ENCODE peak calls at places on chromosomes 6 and 20, in six cellular contexts. T is CD4-positive, alpha-beta T cell; J is PC-3; F is progenitor cell of endocrine pancreas; B is transverse colon; E is HFF-Myc. S is an unnamed sample.

GRCh38 chr20:33490023-33490933 is at the start of gene CBFA2T2:
- DNase-seq in E (no peak), F (no peak), B (peak), J (peak), T (no peak), S (no peak)

GRCh38 chr20:35618372-35619131 is 2.9 kb downstream of the SPAG4 start:
- DNase-seq in E (no peak), B (no peak), T (no peak), J (peak), F (no peak), S (no peak)

GRCh38 chr6:44059359-44060342 is 67.6 kb downstream of the MRPL14 start:
- DNase-seq in E (no peak), F (no peak), J (peak), T (no peak), B (no peak), S (no peak)

GRCh38 chr20:48644286-48644828 is 183.4 kb downstream of the PREX1 start:
- DNase-seq in F (no peak), E (no peak), J (no peak), B (no peak), T (no peak), S (no peak)

GRCh38 chr6:125157280-125157679 is 3.7 kb downstream of the TPD52L1 start:
- DNase-seq in E (no peak), T (no peak), B (no peak), F (no peak), J (no peak), S (no peak)

GRCh38 chr6:33431880-33432541 is 12.1 kb downstream of the SYNGAP1 start:
- DNase-seq in F (no peak), J (no peak), B (no peak), T (no peak), E (no peak), S (no peak)

GRCh38 chr6:117110737-117111136 is 154.6 kb upstream of the VGLL2 start:
- DNase-seq in B (no peak), T (no peak), J (no peak), E (no peak), F (no peak), S (no peak)

GRCh38 chr6:56864171-56864616 is 90.7 kb upstream of the BEND6 start:
- DNase-seq in J (peak), F (no peak), B (no peak), T (no peak), E (no peak), S (no peak)

GRCh38 chr6:708237-708598 is 15.3 kb upstream of the EXOC2 start:
- DNase-seq in E (no peak), T (no peak), B (no peak), J (no peak), F (no peak), S (no peak)

GRCh38 chr6:143674466-143675114 is 3.2 kb upstream of the PHACTR2 start:
- DNase-seq in E (peak), T (no peak), J (no peak), F (no peak), B (no peak), S (no peak)

GRCh38 chr6:84652356-84653026 is 111.9 kb downstream of the TBX18 start:
- DNase-seq in F (no peak), B (no peak), T (no peak), J (peak), E (peak), S (no peak)

GRCh38 chr20:51960004-51960403 is 157.7 kb upstream of the SALL4 start:
- DNase-seq in J (no peak), F (no peak), T (no peak), B (no peak), E (no peak), S (no peak)

GRCh38 chr20:47024461-47024937 is 129.9 kb downstream of the EYA2 start:
- DNase-seq in J (no peak), B (no peak), F (no peak), E (no peak), T (no peak), S (no peak)

GRCh38 chr6:20146291-20146690 is 66.0 kb downstream of the MBOAT1 start:
- DNase-seq in F (no peak), T (no peak), J (no peak), E (no peak), B (no peak), S (no peak)

GRCh38 chr6:105291525-105291924 is 111.4 kb downstream of the PREP start:
- DNase-seq in T (no peak), E (no peak), F (no peak), B (no peak), J (no peak), S (no peak)

GRCh38 chr20:34401741-34402455 is 38.8 kb downstream of the ITCH start:
- DNase-seq in E (no peak), J (no peak), T (no peak), F (no peak), B (no peak), S (no peak)

GRCh38 chr6:32085759-32086458 is 23.2 kb downstream of the TNXB start:
- DNase-seq in F (no peak), E (no peak), J (no peak), B (no peak), T (no peak), S (no peak)
- TF ChIP-seq CTCF in F (no peak), E (no peak), J (no peak), B (no peak), T (no peak), S (no peak)

GRCh38 chr6:137870744-137871247 is 3.7 kb downstream of the TNFAIP3 start:
- DNase-seq in B (no peak), F (no peak), T (no peak), E (no peak), J (no peak), S (no peak)
- TF ChIP-seq CTCF in B (no peak), F (no peak), T (no peak), E (no peak), J (no peak), S (no peak)

GRCh38 chr6:52577022-52577777 is at the start of gene TRAM2:
- DNase-seq in J (peak), E (no peak), T (peak), F (peak), B (peak), S (peak)
- TF ChIP-seq CTCF in J (peak), E (no peak), T (no peak), F (no peak), B (no peak), S (no peak)

GRCh38 chr6:35972471-35972985 is 51.6 kb upstream of the SRPK1 start:
- DNase-seq in B (no peak), F (no peak), J (no peak), T (no peak), E (no peak), S (no peak)
- TF ChIP-seq CTCF in B (no peak), F (peak), J (no peak), T (no peak), E (no peak), S (no peak)

DNA sequence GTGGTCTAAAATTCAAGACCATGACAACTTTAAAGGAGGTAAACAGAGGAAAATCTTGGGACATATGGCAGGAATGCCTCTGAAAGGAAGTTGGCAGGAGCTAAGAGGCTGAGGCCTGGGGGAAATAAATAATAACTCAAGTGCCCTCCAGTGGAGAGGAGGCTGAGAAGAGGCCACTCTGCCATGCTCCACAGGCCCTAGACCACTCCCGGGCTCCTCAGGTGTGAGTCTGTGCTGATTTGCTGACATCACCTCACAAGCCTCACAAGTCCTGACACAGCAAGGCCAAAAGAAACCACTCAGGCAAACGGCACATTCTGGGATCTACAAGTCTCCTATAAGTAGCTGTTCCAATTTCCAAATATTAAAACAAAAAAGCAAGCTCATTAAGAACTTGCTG is 91.0 kb upstream of the RIPOR2 start:
- DNase-seq in J (no peak), F (no peak), E (no peak), T (no peak), B (no peak), S (no peak)
- TF ChIP-seq CTCF in J (peak), F (no peak), E (no peak), T (no peak), B (no peak), S (no peak)

DNA sequence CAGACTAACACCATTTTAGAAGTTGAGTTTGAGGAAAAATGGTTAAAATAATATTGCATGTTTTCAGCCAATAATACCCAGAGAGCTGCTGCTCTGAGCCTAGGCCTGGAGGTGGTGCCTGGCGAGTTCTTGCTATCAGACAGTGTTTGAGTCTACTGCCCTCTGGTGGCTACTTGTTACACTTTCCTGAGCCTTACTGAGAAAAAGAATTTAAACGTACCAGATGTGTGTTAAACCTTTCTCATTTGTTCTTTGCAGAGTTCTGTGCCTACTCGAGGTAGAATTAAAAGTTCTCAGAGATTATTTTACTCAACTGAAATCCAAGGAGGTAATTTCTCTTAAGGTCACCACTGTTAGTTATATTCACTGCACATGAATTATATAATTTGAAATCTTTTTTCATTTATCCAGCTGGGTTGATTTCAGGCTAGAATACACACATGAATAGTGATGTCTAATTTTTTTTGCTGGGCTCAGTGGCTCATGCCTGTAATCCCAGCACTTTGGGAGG is 38.2 kb downstream of the SHLD1 start:
- DNase-seq in B (peak), J (peak), E (peak), F (peak), T (peak), S (peak)
- TF ChIP-seq CTCF in B (peak), J (peak), E (peak), F (peak), T (peak), S (peak)

GRCh38 chr20:63484651-63485403 is 12.4 kb upstream of the KCNQ2 start:
- DNase-seq in B (no peak), E (no peak), J (no peak), T (no peak), F (no peak), S (no peak)

GRCh38 chr20:63484236-63484635 is 11.8 kb upstream of the KCNQ2 start:
- DNase-seq in F (no peak), E (no peak), B (no peak), T (no peak), J (no peak), S (no peak)

GRCh38 chr20:63481503-63481902 is 9.0 kb upstream of the KCNQ2 start:
- DNase-seq in B (no peak), J (no peak), T (no peak), E (no peak), F (no peak), S (no peak)

GRCh38 chr20:63482021-63482587 is 9.6 kb upstream of the KCNQ2 start:
- DNase-seq in B (no peak), T (no peak), E (no peak), F (no peak), J (no peak), S (no peak)

GRCh38 chr20:63483834-63484233 is 11.4 kb upstream of the KCNQ2 start:
- DNase-seq in J (no peak), F (no peak), E (no peak), T (no peak), B (no peak), S (no peak)
- TF ChIP-seq CTCF in J (peak), F (no peak), E (no peak), T (no peak), B (no peak), S (peak)

S was measured in D721Med.